ENCODE peak calls at places on chromosomes 6 and 20, in six cellular contexts. M is H1, R is mesenchymal stem cell, B is mesendoderm, G is trophoblast cell, J is IMR-90. H is an unnamed sample. For H3K36me3, the result is how much of the 10 kb centered on the place peaks cover.

GRCh38 chr6:134079406-134079921 is 27.0 kb upstream of the SLC2A12 start:
- DNase-seq in R (no peak), M (no peak), B (no peak), G (no peak), J (no peak), H (no peak)

GRCh38 chr6:75935473-75935793 is 137.0 kb downstream of the IMPG1 start:
- DNase-seq in G (peak), J (no peak), M (no peak), B (no peak), R (no peak), H (no peak)

GRCh38 chr6:155201461-155202226 is 62.2 kb upstream of the CLDN20 start:
- DNase-seq in M (no peak), G (no peak), J (peak), B (no peak), R (peak), H (no peak)

GRCh38 chr6:89117285-89118108 is at the start of gene SRSF12:
- DNase-seq in J (peak), G (peak), M (no peak), R (peak), B (peak), H (peak)

GRCh38 chr6:70166088-70166958 is 136.6 kb downstream of the COL9A1 start:
- DNase-seq in G (peak), B (peak), R (peak), M (peak), J (peak), H (peak)

GRCh38 chr20:61998343-61999121 is 67.1 kb downstream of the TAF4 start:
- DNase-seq in G (no peak), R (no peak), B (no peak), M (no peak), J (no peak), H (no peak)

GRCh38 chr6:55668625-55669024 is 89.6 kb upstream of the HMGCLL1 start:
- DNase-seq in R (peak), M (no peak), B (peak), J (peak), G (no peak), H (no peak)

GRCh38 chr20:63696311-63696627 is 183 bp upstream of the TNFRSF6B start:
- DNase-seq in G (no peak), M (peak), R (no peak), B (peak), J (no peak), H (no peak)

GRCh38 chr6:78909391-78909790 is 42.0 kb downstream of the IRAK1BP1 start:
- DNase-seq in R (peak), B (no peak), G (no peak), J (peak), M (no peak), H (no peak)

GRCh38 chr6:33755070-33755869 is 8.6 kb upstream of the IP6K3 start:
- DNase-seq in B (no peak), M (no peak), R (no peak), J (no peak), G (no peak), H (no peak)

GRCh38 chr6:34170341-34170740 is 24.5 kb upstream of the GRM4 start:
- DNase-seq in B (no peak), R (no peak), M (no peak), G (no peak), J (peak), H (no peak)

GRCh38 chr6:135291288-135292116 is 110.4 kb downstream of the MYB start:
- DNase-seq in J (peak), R (peak), G (no peak), M (no peak), B (peak), H (no peak)

GRCh38 chr6:3023663-3024483 is 24.2 kb downstream of the NQO2 start:
- DNase-seq in M (peak), G (peak), J (peak), R (peak), B (peak), H (no peak)

GRCh38 chr6:105192707-105193465 is 13.1 kb upstream of the POPDC3 start:
- DNase-seq in B (no peak), G (no peak), J (peak), M (no peak), R (peak), H (no peak)

GRCh38 chr6:24918641-24919403 is 16.9 kb downstream of the RIPOR2 start:
- DNase-seq in B (peak), G (no peak), J (no peak), M (no peak), R (no peak), H (no peak)

GRCh38 chr6:94300424-94301144 is 881.2 kb upstream of the EPHA7 start:
- DNase-seq in B (no peak), M (no peak), R (no peak), G (no peak), J (no peak), H (no peak)

GRCh38 chr20:32512047-32512385 is 73.1 kb downstream of the NOL4L start:
- DNase-seq in R (no peak), B (no peak), G (no peak), M (no peak), J (no peak), H (no peak)

GRCh38 chr6:33634203-33634727 is 13.1 kb downstream of the ITPR3 start:
- DNase-seq in J (no peak), R (no peak), G (no peak), M (no peak), B (no peak), H (no peak)

GRCh38 chr6:15916581-15916980 is 212.3 kb upstream of the MYLIP start:
- DNase-seq in J (no peak), R (no peak), G (no peak), B (no peak), M (no peak), H (no peak)

GRCh38 chr6:16371401-16371800 is 133.0 kb downstream of the GMPR start:
- DNase-seq in B (no peak), R (no peak), G (no peak), M (no peak), J (no peak), H (no peak)

GRCh38 chr20:20824924-20825584 is 112.6 kb upstream of the RALGAPA2 start:
- DNase-seq in J (peak), B (peak), G (peak), R (no peak), M (no peak), H (peak)

GRCh38 chr6:32882879-32883250 is 28.9 kb downstream of the PSMB9 start:
- DNase-seq in J (peak), G (no peak), B (no peak), R (no peak), M (no peak), H (no peak)

GRCh38 chr6:36927691-36928546 is 26.6 kb upstream of the PI16 start:
- DNase-seq in G (peak), B (no peak), R (peak), J (peak), M (no peak), H (no peak)

GRCh38 chr20:64043768-64044167 is 5.7 kb downstream of the SOX18 start:
- DNase-seq in B (no peak), G (no peak), J (no peak), R (no peak), M (no peak), H (no peak)

GRCh38 chr20:41005361-41005729 is 23.3 kb upstream of the TOP1 start:
- DNase-seq in B (no peak), J (peak), M (no peak), G (no peak), R (peak), H (no peak)

GRCh38 chr6:43076093-43076927 is at the start of gene PTK7:
- DNase-seq in J (peak), R (peak), M (no peak), G (no peak), B (peak), H (peak)

GRCh38 chr6:52995913-52996685 is 1.0 kb upstream of the GSTA4 start:
- DNase-seq in B (peak), G (peak), J (peak), R (peak), M (peak), H (peak)

GRCh38 chr20:24079661-24080412 is 91.3 kb upstream of the GGTLC1 start:
- DNase-seq in J (no peak), R (no peak), G (no peak), M (no peak), B (no peak), H (no peak)

GRCh38 chr20:9594284-9594875 is 80.0 kb downstream of the LAMP5 start:
- DNase-seq in G (no peak), J (no peak), B (peak), M (no peak), R (no peak), H (no peak)

GRCh38 chr20:38217791-38218565 is 42.6 kb downstream of the KIAA1755 start:
- DNase-seq in M (peak), G (peak), J (peak), R (peak), B (peak), H (no peak)

GRCh38 chr6:89734526-89734925 is 85.1 kb downstream of the MDN1 start:
- DNase-seq in M (no peak), B (peak), G (peak), J (peak), R (no peak), H (no peak)

GRCh38 chr6:32163559-32164258 is 686 bp upstream of the EGFL8 start:
- DNase-seq in B (no peak), J (no peak), R (no peak), M (no peak), G (no peak), H (no peak)

GRCh38 chr20:50520222-50520877 is 10.2 kb downstream of the PTPN1 start:
- DNase-seq in R (no peak), G (no peak), M (no peak), J (no peak), B (no peak), H (no peak)

GRCh38 chr6:133171989-133172604 is 69.1 kb upstream of the EYA4 start:
- DNase-seq in J (no peak), B (no peak), G (no peak), R (no peak), M (no peak), H (no peak)

GRCh38 chr6:52499681-52500239 is 77.1 kb downstream of the TRAM2 start:
- DNase-seq in R (no peak), M (no peak), J (no peak), G (no peak), B (no peak), H (no peak)

GRCh38 chr6:143093290-143093689 is 32.6 kb downstream of the AIG1 start:
- DNase-seq in B (no peak), R (no peak), M (no peak), G (no peak), J (no peak), H (no peak)

GRCh38 chr6:54103485-54103884 is 7.8 kb upstream of the MLIP start:
- DNase-seq in J (no peak), G (no peak), R (no peak), B (no peak), M (no peak), H (no peak)

GRCh38 chr6:54109611-54110010 is 1.6 kb upstream of the MLIP start:
- DNase-seq in M (no peak), G (no peak), B (no peak), R (no peak), J (no peak), H (no peak)

GRCh38 chr6:54112171-54112650 is 968 bp downstream of the MLIP start:
- DNase-seq in B (peak), J (no peak), M (no peak), G (no peak), R (no peak), H (no peak)

GRCh38 chr6:54111341-54111740 is at the start of gene MLIP:
- DNase-seq in J (no peak), M (no peak), R (no peak), B (peak), G (no peak), H (peak)

GRCh38 chr6:54107470-54107869 is 3.8 kb upstream of the MLIP start:
- DNase-seq in G (no peak), B (no peak), R (no peak), M (no peak), J (no peak), H (no peak)
- H3K36me3 ChIP-seq in G (under half), B (under half), R (under half), M (under half), J (under half), H (under half)

GRCh38 chr6:28635547-28636158 is 110.0 kb downstream of the GPX5 start:
- DNase-seq in R (no peak), J (no peak), M (no peak), G (no peak), B (no peak), H (no peak)
- H3K23ac ChIP-seq in R (no peak), J (no peak), M (no peak), G (no peak), B (no peak), H (no peak)

GRCh38 chr6:125285936-125286335 is 15.8 kb downstream of the HDDC2 start:
- DNase-seq in R (peak), B (no peak), G (no peak), J (peak), M (no peak), H (no peak)
- H3K36me3 ChIP-seq in R (half or more), B (under half), G (under half), J (under half), M (under half), H (under half)

GRCh38 chr6:166645928-166646327 is 18.9 kb upstream of the RPS6KA2 start:
- DNase-seq in M (no peak), G (no peak), B (no peak), R (no peak), J (no peak), H (no peak)

GRCh38 chr6:166650824-166651223 is 23.8 kb upstream of the RPS6KA2 start:
- DNase-seq in R (no peak), J (no peak), M (no peak), G (no peak), B (no peak), H (no peak)

GRCh38 chr6:166646716-166647115 is 19.7 kb upstream of the RPS6KA2 start:
- DNase-seq in M (no peak), G (no peak), R (no peak), B (no peak), J (no peak), H (no peak)

GRCh38 chr6:166650047-166650446 is 23.0 kb upstream of the RPS6KA2 start:
- DNase-seq in B (no peak), M (no peak), G (no peak), J (no peak), R (no peak), H (no peak)

GRCh38 chr6:166647896-166648295 is 20.8 kb upstream of the RPS6KA2 start:
- DNase-seq in M (no peak), B (no peak), R (no peak), J (no peak), G (no peak), H (no peak)
- H3K23ac ChIP-seq in M (peak), B (no peak), R (no peak), J (no peak), G (no peak), H (peak)

GRCh38 chr20:44901972-44902371 is 7.9 kb upstream of the PABPC1L start:
- DNase-seq in J (peak), M (no peak), R (peak), B (peak), G (no peak), H (no peak)
- H3K36me3 ChIP-seq in J (under half), M (under half), R (half or more), B (under half), G (under half), H (under half)

GRCh38 chr6:138487122-138487604 is 12.1 kb downstream of the NHSL1 start:
- DNase-seq in B (no peak), M (no peak), J (no peak), G (no peak), R (no peak), H (no peak)
- H3K23ac ChIP-seq in B (no peak), M (no peak), J (no peak), G (no peak), R (no peak), H (no peak)

GRCh38 chr20:58993332-58994248 is 12.5 kb downstream of the NELFCD start:
- DNase-seq in G (no peak), M (no peak), J (no peak), B (no peak), R (no peak), H (no peak)
- H3K36me3 ChIP-seq in G (half or more), M (under half), J (half or more), B (under half), R (half or more), H (half or more)

GRCh38 chr6:39466664-39467063 is 144.2 kb upstream of the KCNK16 start:
- DNase-seq in J (no peak), B (no peak), R (no peak), G (no peak), M (no peak), H (no peak)
- H3K23ac ChIP-seq in J (no peak), B (no peak), R (no peak), G (no peak), M (no peak), H (no peak)

H was measured in neuronal stem cell.